ENCODE peak calls at places on chromosomes 16 and 17, in four cellular contexts. L is fibroblast of lung, V is tibial artery, W is cardiac muscle cell. A is an unnamed sample.

GRCh38 chr16:65121870-65122723 is at the start of gene CDH11:
- DNase-seq in L (peak), V (peak), W (peak), A (no peak)

GRCh38 chr17:57523926-57524634 is 221.0 kb downstream of the CCDC182 start:
- DNase-seq in W (no peak), L (peak), V (no peak), A (peak)

GRCh38 chr16:75494696-75495601 is at the start of gene CHST6:
- DNase-seq in L (no peak), V (no peak), W (peak), A (no peak)

GRCh38 chr16:84982434-84982833 is 28.9 kb downstream of the ZDHHC7 start:
- DNase-seq in V (no peak), L (no peak), W (peak), A (no peak)

GRCh38 chr16:89615596-89616090 is 2.2 kb downstream of the DPEP1 start:
- DNase-seq in V (no peak), L (no peak), W (peak), A (no peak)

GRCh38 chr17:75571197-75571884 is 16.3 kb upstream of the MYO15B start:
- DNase-seq in W (no peak), V (peak), L (no peak), A (no peak)

GRCh38 chr17:17315142-17315821 is 12.1 kb downstream of the NT5M start:
- DNase-seq in W (no peak), V (no peak), L (no peak), A (no peak)

GRCh38 chr16:83701494-83701893 is 106.3 kb upstream of the HSBP1 start:
- DNase-seq in V (no peak), W (peak), L (peak), A (no peak)

GRCh38 chr16:89303604-89304003 is 86.1 kb downstream of the ZNF778 start:
- DNase-seq in V (no peak), L (no peak), W (no peak), A (no peak)

GRCh38 chr17:38416840-38417209 is 11.4 kb upstream of the ARHGAP23 start:
- DNase-seq in L (no peak), V (no peak), W (no peak), A (no peak)

GRCh38 chr17:64628641-64629040 is 33.5 kb downstream of the SMURF2 start:
- DNase-seq in W (no peak), L (no peak), V (no peak), A (no peak)

GRCh38 chr16:86087561-86088230 is 188.7 kb downstream of the IRF8 start:
- DNase-seq in W (peak), V (no peak), L (no peak), A (no peak)

GRCh38 chr16:74862743-74863244 is 88.2 kb upstream of the FA2H start:
- DNase-seq in W (peak), L (peak), V (no peak), A (no peak)

GRCh38 chr17:59914274-59914854 is 21.4 kb downstream of the RPS6KB1 start:
- DNase-seq in L (peak), V (no peak), W (peak), A (no peak)

GRCh38 chr17:75008373-75008772 is 4.1 kb upstream of the MRPL58 start:
- DNase-seq in L (no peak), W (no peak), V (no peak), A (no peak)

GRCh38 chr17:34988644-34989043 is 8.3 kb downstream of the LIG3 start:
- DNase-seq in V (no peak), W (no peak), L (no peak), A (no peak)

GRCh38 chr17:78817123-78817522 is 23.5 kb downstream of the USP36 start:
- DNase-seq in L (no peak), W (no peak), V (no peak), A (no peak)

GRCh38 chr16:593406-593805 is 3.5 kb downstream of the RAB40C start:
- DNase-seq in V (no peak), L (no peak), W (no peak), A (peak)

GRCh38 chr17:51118330-51119195 is 2.1 kb downstream of the SPAG9 start:
- DNase-seq in V (peak), W (no peak), L (no peak), A (no peak)

GRCh38 chr16:84042879-84043485 is 387 bp upstream of the SLC38A8 start:
- DNase-seq in W (peak), L (no peak), V (no peak), A (no peak)

GRCh38 chr16:50354629-50355456 is 13.9 kb downstream of the BRD7 start:
- DNase-seq in V (no peak), L (peak), W (peak), A (no peak)

GRCh38 chr17:42695500-42695899 is 13.2 kb downstream of the CNTNAP1 start:
- DNase-seq in L (no peak), W (no peak), V (no peak), A (no peak)

GRCh38 chr17:5419356-5419958 is at the start of gene NUP88:
- DNase-seq in W (peak), V (peak), L (peak), A (peak)

GRCh38 chr17:5416886-5417285 is 2.6 kb downstream of the NUP88 start:
- DNase-seq in L (no peak), V (no peak), W (no peak), A (no peak)

GRCh38 chr17:5422505-5422904 is 2.5 kb downstream of the RPAIN start:
- DNase-seq in L (peak), V (no peak), W (no peak), A (no peak)

GRCh38 chr17:5419959-5420653 is at the start of gene RPAIN:
- DNase-seq in V (peak), L (peak), W (peak), A (no peak)

DNA sequence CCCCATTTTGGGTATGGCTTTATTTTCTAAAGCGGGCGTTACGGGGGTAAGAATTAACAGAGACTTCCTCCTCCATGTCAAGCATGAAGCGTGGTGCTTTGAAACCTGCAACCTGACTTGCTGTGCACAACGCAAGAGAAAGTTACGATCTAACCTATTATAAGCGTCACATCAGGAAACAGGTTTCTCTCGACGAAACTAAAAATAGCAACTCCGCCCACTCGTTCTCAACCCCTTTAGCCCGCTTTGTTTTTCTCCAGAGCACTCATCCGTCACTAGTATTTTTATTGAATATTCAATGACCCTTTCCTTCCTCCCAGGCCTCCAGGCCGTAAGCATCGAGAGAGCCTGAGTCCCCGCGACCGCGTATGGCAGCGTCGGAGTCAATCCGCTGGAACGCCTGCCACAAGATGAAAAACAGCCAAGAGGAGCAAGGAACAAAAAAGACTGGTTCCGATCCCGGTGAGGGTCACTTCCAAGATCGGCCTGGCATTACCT is 555 bp downstream of the NUP88 start:
- DNase-seq in V (peak), L (peak), W (peak), A (peak)
- H3K27ac ChIP-seq in V (peak), L (peak), W (peak), A (peak)

GRCh38 chr16:27721548-27722265 is 171.8 kb downstream of the KATNIP start:
- DNase-seq in L (peak), V (peak), W (no peak), A (no peak)
- H3K27ac ChIP-seq in L (peak), V (no peak), W (no peak), A (no peak)

GRCh38 chr17:13761221-13761620 is 159.5 kb upstream of the HS3ST3A1 start:
- DNase-seq in L (peak), W (no peak), V (no peak), A (no peak)

GRCh38 chr17:13759936-13760335 is 158.2 kb upstream of the HS3ST3A1 start:
- DNase-seq in W (no peak), L (no peak), V (no peak), A (no peak)

GRCh38 chr17:13770702-13771101 is 169.0 kb upstream of the HS3ST3A1 start:
- DNase-seq in W (no peak), L (no peak), V (no peak), A (no peak)

DNA sequence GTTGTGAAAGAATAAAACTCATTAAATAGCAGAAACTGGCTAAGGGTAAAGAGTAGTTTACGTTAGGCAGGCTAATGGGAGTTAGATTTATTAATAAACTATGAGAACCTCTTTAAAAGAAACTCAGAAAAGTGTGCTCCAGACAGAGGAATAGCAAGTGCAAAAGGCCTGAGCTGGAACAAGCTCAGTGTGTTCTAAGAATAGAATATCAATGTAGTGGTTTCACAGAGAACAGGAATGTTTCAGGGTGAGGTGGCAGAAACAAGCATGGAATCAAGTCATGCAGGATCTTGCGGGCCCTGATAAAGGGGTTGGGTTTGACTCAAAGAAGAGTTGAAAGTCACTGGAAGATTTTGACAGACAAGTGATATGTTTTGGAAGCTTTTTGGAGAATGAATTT is 164.0 kb upstream of the HS3ST3A1 start:
- DNase-seq in W (peak), V (no peak), L (no peak), A (peak)
- H3K27ac ChIP-seq in W (no peak), V (no peak), L (no peak), A (peak)

GRCh38 chr16:14043278-14043677 is 27.8 kb upstream of the MRTFB start:
- DNase-seq in L (no peak), W (no peak), V (no peak), A (no peak)
- H3K27ac ChIP-seq in L (no peak), W (no peak), V (no peak), A (no peak)

DNA sequence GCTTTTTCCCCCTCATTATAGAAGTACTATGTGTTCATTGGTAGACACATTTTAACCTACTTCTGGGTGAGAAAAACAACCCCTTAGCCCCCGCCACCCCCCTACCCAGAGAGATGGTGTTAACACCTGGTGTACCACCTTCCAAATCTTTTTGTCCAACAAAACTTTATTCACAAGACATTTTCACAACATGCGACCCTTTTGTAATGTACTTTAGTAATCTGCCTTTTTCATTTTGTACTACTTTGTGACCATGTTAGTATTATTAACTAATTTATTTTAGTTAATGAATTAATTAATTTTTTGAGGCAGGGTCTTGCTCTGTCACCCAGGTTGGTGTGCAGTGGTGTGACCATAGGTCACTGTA is 20.0 kb downstream of the PLCG2 start:
- DNase-seq in W (no peak), V (no peak), L (no peak), A (no peak)
- H3K27ac ChIP-seq in W (peak), V (no peak), L (no peak), A (no peak)

GRCh38 chr17:48546924-48547838 is 2.3 kb upstream of the HOXB2 start:
- DNase-seq in L (peak), V (no peak), W (no peak), A (no peak)
- H3K27ac ChIP-seq in L (peak), V (peak), W (peak), A (no peak)

GRCh38 chr16:70432800-70433455 is 6.0 kb downstream of the ST3GAL2 start:
- DNase-seq in W (peak), L (peak), V (peak), A (no peak)

GRCh38 chr16:70433456-70434103 is 5.3 kb downstream of the ST3GAL2 start:
- DNase-seq in V (peak), L (peak), W (no peak), A (no peak)

GRCh38 chr16:70432304-70432799 is 6.5 kb downstream of the ST3GAL2 start:
- DNase-seq in W (no peak), V (no peak), L (no peak), A (no peak)

GRCh38 chr16:70437017-70437581 is 1.8 kb downstream of the ST3GAL2 start:
- DNase-seq in W (peak), V (no peak), L (peak), A (no peak)

DNA sequence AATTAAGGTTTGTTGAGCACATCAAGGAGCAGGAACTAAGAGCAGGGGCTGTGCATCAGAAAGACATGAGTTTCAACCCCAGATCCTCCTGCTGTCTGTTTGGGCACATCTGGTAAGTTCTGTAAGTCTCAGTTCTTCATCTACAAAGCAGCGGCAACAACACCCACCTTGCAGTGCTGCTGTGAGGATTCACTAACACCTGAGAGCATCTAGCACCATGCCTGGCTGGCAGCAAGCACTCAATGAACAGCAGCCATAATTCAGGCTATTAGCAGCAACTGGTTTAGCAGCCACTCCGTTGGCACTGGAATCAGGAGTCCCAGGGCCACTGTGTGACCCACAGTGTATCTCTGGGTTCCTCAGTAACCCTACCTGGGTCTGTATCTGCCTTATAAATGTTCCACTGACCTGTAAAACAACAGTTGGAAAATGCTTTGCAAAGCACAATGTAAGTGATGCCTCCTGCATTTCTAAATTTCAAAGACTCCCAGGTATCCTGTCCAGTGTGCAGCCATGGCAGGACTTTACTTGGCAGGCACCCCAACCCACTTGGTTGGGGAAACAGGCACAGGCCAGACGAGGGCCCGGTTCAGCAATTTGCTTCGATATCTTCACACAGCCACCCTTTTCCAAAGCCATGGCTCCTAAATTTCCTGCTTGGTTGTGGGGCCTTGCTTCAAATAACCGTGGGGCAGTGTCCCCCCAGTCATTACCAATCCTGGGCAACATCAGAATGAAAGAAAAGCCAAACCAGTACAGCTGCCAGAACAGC is 4.2 kb downstream of the ST3GAL2 start:
- DNase-seq in W (no peak), V (no peak), L (no peak), A (no peak)
- H3K27ac ChIP-seq in W (no peak), V (no peak), L (no peak), A (no peak)

GRCh38 chr17:81821147-81821546 is 11.9 kb downstream of the MCRIP1 start:
- DNase-seq in L (no peak), V (no peak), W (no peak), A (no peak)

GRCh38 chr17:81822996-81823799 is 9.9 kb downstream of the MCRIP1 start:
- DNase-seq in V (no peak), L (no peak), W (no peak), A (no peak)

GRCh38 chr17:81823800-81824550 is 9.1 kb downstream of the MCRIP1 start:
- DNase-seq in W (no peak), V (no peak), L (no peak), A (no peak)

GRCh38 chr17:81821603-81822311 is 11.3 kb downstream of the MCRIP1 start:
- DNase-seq in W (peak), L (peak), V (peak), A (no peak)

GRCh38 chr17:81822312-81822637 is 10.8 kb downstream of the MCRIP1 start:
- DNase-seq in W (no peak), V (no peak), L (no peak), A (no peak)
- H3K27ac ChIP-seq in W (peak), V (peak), L (no peak), A (no peak)

GRCh38 chr17:49664706-49665211 is 13.1 kb downstream of the SPOP start:
- DNase-seq in W (no peak), V (no peak), L (no peak), A (no peak)
- H3K27ac ChIP-seq in W (no peak), V (no peak), L (no peak), A (no peak)

GRCh38 chr17:80141463-80142165 is 5.3 kb downstream of the EIF4A3 start:
- DNase-seq in W (no peak), V (no peak), L (no peak), A (no peak)

GRCh38 chr17:80145076-80146075 is 1.6 kb downstream of the EIF4A3 start:
- DNase-seq in V (no peak), W (no peak), L (no peak), A (no peak)

GRCh38 chr17:80147035-80147939 is at the start of gene EIF4A3:
- DNase-seq in V (peak), L (peak), W (peak), A (peak)

GRCh38 chr17:80142929-80143328 is 4.0 kb downstream of the EIF4A3 start:
- DNase-seq in V (no peak), W (no peak), L (no peak), A (no peak)

DNA sequence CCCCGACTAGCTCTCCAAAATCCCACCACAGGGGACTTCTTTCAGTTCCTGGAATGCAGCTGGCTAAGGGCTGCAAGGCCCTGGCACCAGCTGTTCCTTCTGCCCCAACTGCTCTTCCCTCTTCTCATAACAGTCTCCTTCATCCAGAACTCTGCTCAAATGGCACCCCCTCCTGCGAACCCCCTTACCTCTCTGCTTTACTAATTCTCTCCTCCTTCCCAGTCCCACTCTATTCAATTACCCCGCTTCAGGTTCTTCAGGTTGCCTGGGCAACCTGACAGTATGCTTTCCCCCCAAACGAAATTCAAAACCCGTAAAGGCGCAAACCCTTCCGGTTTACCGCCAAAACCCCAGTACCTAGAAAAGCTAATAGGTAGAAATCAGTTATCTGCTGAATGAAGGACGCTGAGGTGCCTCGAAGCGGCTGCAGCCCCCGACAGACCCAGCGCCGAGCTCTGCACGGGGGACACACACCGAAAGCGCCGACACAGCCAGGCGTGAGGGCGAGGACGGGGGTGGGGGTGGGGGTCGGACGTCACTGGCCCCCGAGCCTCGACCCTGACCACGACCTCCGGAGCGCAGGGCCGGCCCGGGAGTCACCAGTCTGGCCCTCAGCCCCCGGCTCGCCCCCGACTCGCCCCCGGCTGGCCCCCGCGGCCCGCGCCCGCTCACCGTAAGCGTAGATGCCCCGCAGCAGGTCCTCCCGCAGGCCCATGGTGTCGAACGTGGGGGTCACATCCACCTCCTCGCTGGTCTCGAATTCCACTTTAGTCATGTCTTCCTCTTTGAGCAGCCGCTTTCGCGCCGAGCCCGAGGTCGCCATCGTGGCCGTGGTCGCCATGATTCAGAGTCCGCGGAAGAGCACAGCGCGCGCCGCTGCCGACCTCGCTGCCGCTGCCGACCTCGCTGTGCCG is 550 bp downstream of the EIF4A3 start:
- DNase-seq in L (no peak), V (no peak), W (peak), A (no peak)
- H3K27ac ChIP-seq in L (peak), V (peak), W (peak), A (peak)